ENCODE peak calls at places on chromosomes 2 and 18, in nine cellular contexts. F is ovary, G is heart left ventricle, C is HCT116, O is spleen, Z is body of pancreas, U is breast epithelium, S is gastrocnemius medialis, W is GM12878. B is an unnamed sample. For H3K4me1, the result is how much of the 10 kb centered on the place peaks cover.

GRCh38 chr2:1727796-1728474 is 16.4 kb downstream of the PXDN start:
- DNase-seq in F (peak), G (no peak), C (no peak), O (no peak), Z (no peak), U (peak), S (no peak), W (no peak), B (no peak)

GRCh38 chr18:10379511-10379910 is 74.9 kb upstream of the APCDD1 start:
- DNase-seq in F (no peak), G (no peak), C (no peak), O (no peak), Z (no peak), U (no peak), S (no peak), W (no peak), B (no peak)

GRCh38 chr18:23650963-23651927 is 11.5 kb downstream of the ANKRD29 start:
- DNase-seq in F (no peak), G (no peak), C (no peak), O (no peak), Z (no peak), U (no peak), S (no peak), W (no peak), B (peak)

GRCh38 chr18:63553117-63553516 is 10.9 kb downstream of the SERPINB12 start:
- DNase-seq in F (no peak), G (no peak), C (peak), O (no peak), Z (no peak), U (peak), S (no peak), W (no peak), B (peak)

GRCh38 chr18:38909972-38910371 is 1344.4 kb upstream of the CELF4 start:
- DNase-seq in F (no peak), G (no peak), C (no peak), O (no peak), Z (no peak), U (no peak), S (no peak), W (no peak), B (no peak)

GRCh38 chr2:240920783-240921231 is 14.7 kb downstream of the CROCC2 start:
- DNase-seq in F (peak), G (peak), C (no peak), O (peak), Z (peak), U (no peak), S (peak), W (no peak), B (no peak)

GRCh38 chr18:27394687-27395086 is 209.6 kb upstream of the CHST9 start:
- DNase-seq in F (no peak), G (no peak), C (no peak), O (no peak), Z (no peak), U (no peak), S (no peak), W (no peak), B (no peak)

GRCh38 chr2:112275887-112276773 is 733 bp downstream of the ZC3H6 start:
- DNase-seq in F (peak), G (peak), C (peak), O (peak), Z (peak), U (peak), S (peak), W (no peak), B (peak)

GRCh38 chr2:176494949-176495353 is 225.7 kb downstream of the MTX2 start:
- DNase-seq in F (peak), G (peak), C (no peak), O (no peak), Z (peak), U (peak), S (peak), W (no peak), B (no peak)

GRCh38 chr2:123732563-123732962 is 292.5 kb upstream of the CNTNAP5 start:
- DNase-seq in F (no peak), G (no peak), C (no peak), O (no peak), Z (no peak), U (no peak), S (no peak), W (no peak), B (no peak)

GRCh38 chr2:47043142-47043890 is 111.8 kb downstream of the STPG4 start:
- DNase-seq in F (peak), G (peak), C (peak), O (peak), Z (peak), U (peak), S (peak), W (no peak), B (no peak)

GRCh38 chr2:183487316-183487715 is 363.1 kb downstream of the NUP35 start:
- DNase-seq in F (no peak), G (no peak), C (no peak), O (no peak), Z (no peak), U (no peak), S (no peak), W (no peak), B (no peak)

GRCh38 chr2:239948100-239948881 is 76.9 kb downstream of the NDUFA10 start:
- DNase-seq in F (peak), G (no peak), C (no peak), O (peak), Z (peak), U (no peak), S (no peak), W (no peak), B (no peak)

GRCh38 chr2:190443778-190444481 is 35.8 kb downstream of the MFSD6 start:
- DNase-seq in F (no peak), G (no peak), C (no peak), O (no peak), Z (no peak), U (no peak), S (no peak), W (no peak), B (peak)

GRCh38 chr2:158089322-158089721 is 12.4 kb upstream of the UPP2 start:
- DNase-seq in F (no peak), G (no peak), C (no peak), O (no peak), Z (no peak), U (no peak), S (no peak), W (no peak), B (no peak)

GRCh38 chr2:108907822-108908716 is 81.0 kb downstream of the EDAR start:
- DNase-seq in F (no peak), G (no peak), C (no peak), O (peak), Z (no peak), U (peak), S (no peak), W (no peak), B (no peak)

GRCh38 chr2:113117594-113118262 is 9.7 kb upstream of the IL1RN start:
- DNase-seq in F (no peak), G (no peak), C (no peak), O (no peak), Z (peak), U (peak), S (no peak), W (no peak), B (peak)

GRCh38 chr18:7830468-7830867 is 263.4 kb downstream of the PTPRM start:
- DNase-seq in F (no peak), G (no peak), C (peak), O (no peak), Z (no peak), U (no peak), S (no peak), W (peak), B (no peak)

GRCh38 chr2:8452979-8453903 is 228.6 kb upstream of the ID2 start:
- DNase-seq in F (no peak), G (no peak), C (no peak), O (no peak), Z (no peak), U (no peak), S (no peak), W (no peak), B (no peak)

GRCh38 chr2:72605836-72606442 is 219.9 kb downstream of the EXOC6B start:
- DNase-seq in F (no peak), G (no peak), C (no peak), O (no peak), Z (no peak), U (no peak), S (no peak), W (no peak), B (no peak)

GRCh38 chr2:174403628-174404027 is 8.1 kb downstream of the SCRN3 start:
- DNase-seq in F (no peak), G (no peak), C (no peak), O (no peak), Z (no peak), U (no peak), S (no peak), W (no peak), B (no peak)

GRCh38 chr2:18740428-18740827 is 151.1 kb upstream of the NT5C1B start:
- DNase-seq in F (no peak), G (peak), C (no peak), O (no peak), Z (no peak), U (no peak), S (no peak), W (no peak), B (no peak)

GRCh38 chr18:3816601-3817363 is 366.8 kb downstream of the TGIF1 start:
- DNase-seq in F (no peak), G (no peak), C (no peak), O (no peak), Z (no peak), U (no peak), S (no peak), W (no peak), B (no peak)

GRCh38 chr2:237662671-237663093 is 35.3 kb downstream of the LRRFIP1 start:
- DNase-seq in F (peak), G (peak), C (peak), O (peak), Z (peak), U (peak), S (peak), W (no peak), B (peak)

GRCh38 chr2:75577280-75577679 is 16.5 kb upstream of the EVA1A start:
- DNase-seq in F (no peak), G (no peak), C (no peak), O (no peak), Z (no peak), U (no peak), S (no peak), W (no peak), B (no peak)

GRCh38 chr2:108616731-108617161 is 82.5 kb downstream of the LIMS1 start:
- DNase-seq in F (no peak), G (no peak), C (no peak), O (no peak), Z (peak), U (peak), S (no peak), W (no peak), B (peak)

GRCh38 chr2:27921424-27921823 is 30.9 kb downstream of the BABAM2 start:
- DNase-seq in F (no peak), G (no peak), C (no peak), O (no peak), Z (no peak), U (no peak), S (no peak), W (no peak), B (no peak)

GRCh38 chr2:227043981-227044380 is 120.0 kb downstream of the COL4A4 start:
- DNase-seq in F (no peak), G (no peak), C (no peak), O (no peak), Z (no peak), U (no peak), S (no peak), W (no peak), B (no peak)

GRCh38 chr18:78986018-78986481 is 6.4 kb downstream of the SALL3 start:
- DNase-seq in F (no peak), G (no peak), C (peak), O (no peak), Z (peak), U (no peak), S (no peak), W (no peak), B (peak)

GRCh38 chr2:195330513-195330956 is 326.5 kb upstream of the SLC39A10 start:
- DNase-seq in F (no peak), G (no peak), C (no peak), O (no peak), Z (no peak), U (no peak), S (no peak), W (no peak), B (no peak)

GRCh38 chr2:179927041-179927440 is 65.6 kb upstream of the ZNF385B start:
- DNase-seq in F (no peak), G (no peak), C (no peak), O (no peak), Z (no peak), U (no peak), S (no peak), W (no peak), B (no peak)

GRCh38 chr18:40072761-40073160 is 1882.3 kb upstream of the PIK3C3 start:
- DNase-seq in F (no peak), G (no peak), C (no peak), O (no peak), Z (no peak), U (no peak), S (no peak), W (no peak), B (no peak)

GRCh38 chr2:126730655-126731054 is 74.7 kb downstream of the GYPC start:
- DNase-seq in F (no peak), G (no peak), C (no peak), O (no peak), Z (no peak), U (no peak), S (no peak), W (no peak), B (no peak)

GRCh38 chr2:120740765-120741513 is 5.3 kb downstream of the GLI2 start:
- DNase-seq in F (no peak), G (no peak), C (no peak), O (peak), Z (no peak), U (no peak), S (no peak), W (no peak), B (no peak)
- TF ChIP-seq POLR2A in F (no peak), G (no peak), C (no peak), O (no peak), Z (no peak), U (no peak), S (no peak), W (no peak), B (no peak)

GRCh38 chr2:33443272-33443829 is 33.1 kb upstream of the RASGRP3 start:
- DNase-seq in F (no peak), G (no peak), C (no peak), O (no peak), Z (no peak), U (no peak), S (no peak), W (no peak), B (no peak)

GRCh38 chr2:33444961-33445360 is 31.5 kb upstream of the RASGRP3 start:
- DNase-seq in F (no peak), G (no peak), C (no peak), O (no peak), Z (no peak), U (no peak), S (no peak), W (no peak), B (no peak)

GRCh38 chr2:33437815-33438214 is 38.6 kb upstream of the RASGRP3 start:
- DNase-seq in F (no peak), G (no peak), C (no peak), O (no peak), Z (no peak), U (no peak), S (no peak), W (no peak), B (no peak)

GRCh38 chr2:33442528-33443069 is 33.9 kb upstream of the RASGRP3 start:
- DNase-seq in F (no peak), G (no peak), C (no peak), O (no peak), Z (no peak), U (no peak), S (no peak), W (no peak), B (no peak)

GRCh38 chr2:33441235-33441810 is 35.1 kb upstream of the RASGRP3 start:
- DNase-seq in F (peak), G (peak), C (peak), O (no peak), Z (peak), U (no peak), S (peak), W (no peak), B (no peak)
- H3K4me1 ChIP-seq in F (under half), G (under half), C (under half), O (under half), Z (under half), U (under half), S (under half), W (under half), B (under half)

GRCh38 chr2:223674998-223675609 is 72.9 kb upstream of the SCG2 start:
- DNase-seq in F (no peak), G (no peak), C (peak), O (no peak), Z (peak), U (no peak), S (no peak), W (no peak), B (no peak)
- TF ChIP-seq POLR2A in F (no peak), G (no peak), C (no peak), O (no peak), Z (no peak), U (no peak), S (no peak), W (no peak), B (no peak)

GRCh38 chr18:31679133-31679731 is 5.1 kb downstream of the B4GALT6 start:
- DNase-seq in F (no peak), G (no peak), C (peak), O (no peak), Z (no peak), U (no peak), S (no peak), W (no peak), B (no peak)

GRCh38 chr18:31678425-31678824 is 6.0 kb downstream of the B4GALT6 start:
- DNase-seq in F (no peak), G (no peak), C (no peak), O (no peak), Z (no peak), U (no peak), S (peak), W (no peak), B (no peak)

GRCh38 chr18:31680836-31681568 is 3.4 kb downstream of the B4GALT6 start:
- DNase-seq in F (no peak), G (no peak), C (no peak), O (no peak), Z (no peak), U (no peak), S (no peak), W (no peak), B (no peak)

GRCh38 chr18:31677592-31677991 is 6.8 kb downstream of the B4GALT6 start:
- DNase-seq in F (no peak), G (no peak), C (no peak), O (no peak), Z (no peak), U (no peak), S (no peak), W (no peak), B (no peak)

DNA sequence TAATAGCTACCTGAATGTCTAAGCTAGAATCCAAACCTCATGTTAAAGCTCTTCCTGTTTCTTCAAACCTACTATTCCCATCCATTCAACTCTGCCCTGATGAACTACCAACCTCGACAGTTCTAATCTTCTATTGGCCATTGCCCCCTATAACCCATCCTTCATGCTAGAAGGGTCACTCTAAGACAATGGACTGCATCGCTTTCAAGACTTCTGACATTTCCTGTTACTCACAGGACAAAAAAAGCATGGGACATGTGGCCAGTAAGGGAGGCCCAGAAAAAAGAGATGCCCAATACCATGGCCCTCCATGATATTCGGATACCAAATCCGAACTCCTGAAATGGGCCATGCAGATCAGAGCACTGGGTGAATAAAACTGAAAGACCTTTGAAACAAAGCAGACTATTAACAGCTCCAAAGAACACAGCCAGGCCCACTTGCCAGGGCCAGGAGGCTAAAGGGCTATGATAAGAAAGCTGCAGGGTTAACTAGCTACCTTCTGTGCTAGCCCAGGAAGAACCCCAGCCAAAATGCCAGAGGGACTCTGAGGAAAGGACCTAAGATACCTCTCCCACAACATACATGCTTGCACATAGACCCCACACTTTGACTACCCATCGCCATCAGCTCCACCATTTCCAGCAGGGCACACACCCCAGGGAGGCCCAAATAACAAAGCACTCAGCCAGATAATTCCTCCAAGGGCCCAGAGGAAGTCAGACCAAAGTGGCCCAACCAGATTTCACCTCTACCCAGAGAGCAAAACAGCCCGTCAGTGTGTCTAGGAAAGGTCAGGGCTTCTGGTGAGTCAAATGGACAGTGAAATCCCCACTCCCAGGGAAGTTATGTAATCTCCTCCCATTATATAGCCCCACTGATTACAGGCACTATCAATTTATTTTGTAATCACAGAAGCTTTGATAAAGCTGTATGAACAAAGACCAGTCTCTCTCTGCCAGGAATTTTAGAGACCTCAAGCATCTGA is 4.3 kb downstream of the B4GALT6 start:
- DNase-seq in F (no peak), G (no peak), C (no peak), O (no peak), Z (no peak), U (no peak), S (no peak), W (no peak), B (no peak)
- H3K4me1 ChIP-seq in F (under half), G (under half), C (under half), O (under half), Z (under half), U (under half), S (under half), W (under half), B (under half)

GRCh38 chr18:48699761-48700160 is 160.9 kb downstream of the CTIF start:
- DNase-seq in F (no peak), G (no peak), C (no peak), O (no peak), Z (no peak), U (no peak), S (no peak), W (no peak), B (no peak)

GRCh38 chr18:48696218-48696617 is 157.4 kb downstream of the CTIF start:
- DNase-seq in F (no peak), G (no peak), C (no peak), O (peak), Z (no peak), U (no peak), S (no peak), W (no peak), B (no peak)

GRCh38 chr18:48700222-48700845 is 161.5 kb downstream of the CTIF start:
- DNase-seq in F (no peak), G (no peak), C (no peak), O (no peak), Z (no peak), U (no peak), S (no peak), W (no peak), B (no peak)

GRCh38 chr18:48697441-48697840 is 158.6 kb downstream of the CTIF start:
- DNase-seq in F (no peak), G (no peak), C (no peak), O (no peak), Z (no peak), U (no peak), S (no peak), W (no peak), B (no peak)

GRCh38 chr18:48698707-48699106 is 159.9 kb downstream of the CTIF start:
- DNase-seq in F (no peak), G (no peak), C (no peak), O (no peak), Z (no peak), U (no peak), S (no peak), W (no peak), B (no peak)
- TF ChIP-seq POLR2A in F (no peak), G (no peak), C (no peak), O (no peak), Z (no peak), U (no peak), S (no peak), W (no peak), B (no peak)

B was measured in prostate gland.